ENCODE peak calls at places on chromosomes 1 and 21, in eight cellular contexts. One of them, this sample, is unnamed.

GRCh38 chr1:110214454-110215404 is 4.6 kb downstream of the KCNC4 start:
- DNase-seq in BE2C: peak; percentile 53
- DNase-seq in neuronal stem cell: no peak
- DNase-seq in SJSA1: no peak
- DNase-seq in tibial nerve: no peak
- DNase-seq in PC-9: peak; percentile 85
- DNase-seq in effector memory CD4-positive, alpha-beta T cell: no peak
- DNase-seq in sigmoid colon: no peak
- DNase-seq in this sample: no peak

GRCh38 chr1:12169442-12170135 is 2.8 kb downstream of the TNFRSF1B start:
- DNase-seq in BE2C: no peak
- DNase-seq in neuronal stem cell: no peak
- DNase-seq in SJSA1: no peak
- DNase-seq in tibial nerve: no peak
- DNase-seq in PC-9: no peak
- DNase-seq in effector memory CD4-positive, alpha-beta T cell: no peak
- DNase-seq in sigmoid colon: no peak
- DNase-seq in this sample: no peak

GRCh38 chr1:110667766-110668165 is 7.0 kb downstream of the KCNA3 start:
- DNase-seq in BE2C: no peak
- DNase-seq in neuronal stem cell: no peak
- DNase-seq in SJSA1: no peak
- DNase-seq in tibial nerve: no peak
- DNase-seq in PC-9: no peak
- DNase-seq in effector memory CD4-positive, alpha-beta T cell: no peak
- DNase-seq in sigmoid colon: no peak
- DNase-seq in this sample: no peak

GRCh38 chr21:25909341-25909740 is 174.6 kb downstream of the GABPA start:
- DNase-seq in BE2C: no peak
- DNase-seq in neuronal stem cell: no peak
- DNase-seq in SJSA1: no peak
- DNase-seq in tibial nerve: no peak
- DNase-seq in PC-9: no peak
- DNase-seq in effector memory CD4-positive, alpha-beta T cell: no peak
- DNase-seq in sigmoid colon: no peak
- DNase-seq in this sample: no peak

GRCh38 chr1:22447581-22448215 is 4.0 kb upstream of the ZBTB40 start:
- DNase-seq in BE2C: peak; percentile 14
- DNase-seq in neuronal stem cell: no peak
- DNase-seq in SJSA1: no peak
- DNase-seq in tibial nerve: no peak
- DNase-seq in PC-9: no peak
- DNase-seq in effector memory CD4-positive, alpha-beta T cell: no peak
- DNase-seq in sigmoid colon: no peak
- DNase-seq in this sample: no peak

GRCh38 chr1:32413507-32414185 is 19.4 kb upstream of the BSDC1 start:
- DNase-seq in BE2C: peak; percentile 71
- DNase-seq in neuronal stem cell: peak; percentile 30
- DNase-seq in SJSA1: peak; percentile 72
- DNase-seq in tibial nerve: peak; percentile 80
- DNase-seq in PC-9: peak; percentile 63
- DNase-seq in effector memory CD4-positive, alpha-beta T cell: peak; percentile 51
- DNase-seq in sigmoid colon: peak; percentile 74
- DNase-seq in this sample: no peak

GRCh38 chr1:111199881-111200801 is at the start of gene DENND2D:
- DNase-seq in BE2C: no peak
- DNase-seq in neuronal stem cell: no peak
- DNase-seq in SJSA1: no peak
- DNase-seq in tibial nerve: peak; percentile 81
- DNase-seq in PC-9: peak; percentile 73
- DNase-seq in effector memory CD4-positive, alpha-beta T cell: no peak
- DNase-seq in sigmoid colon: peak; percentile 74
- DNase-seq in this sample: peak; percentile 65

GRCh38 chr1:47409311-47410085 is 6.6 kb upstream of the FOXE3 start:
- DNase-seq in BE2C: no peak
- DNase-seq in neuronal stem cell: no peak
- DNase-seq in SJSA1: peak; percentile 98
- DNase-seq in tibial nerve: no peak
- DNase-seq in PC-9: peak; percentile 42
- DNase-seq in effector memory CD4-positive, alpha-beta T cell: no peak
- DNase-seq in sigmoid colon: no peak
- DNase-seq in this sample: peak; percentile 19

GRCh38 chr1:17089496-17089895 is 29.8 kb downstream of the PADI2 start:
- DNase-seq in BE2C: no peak
- DNase-seq in neuronal stem cell: no peak
- DNase-seq in SJSA1: no peak
- DNase-seq in tibial nerve: peak; percentile 12
- DNase-seq in PC-9: no peak
- DNase-seq in effector memory CD4-positive, alpha-beta T cell: no peak
- DNase-seq in sigmoid colon: no peak
- DNase-seq in this sample: no peak

GRCh38 chr1:29282924-29283803 is 46.8 kb downstream of the PTPRU start:
- DNase-seq in BE2C: peak; percentile 81
- DNase-seq in neuronal stem cell: peak; percentile 96
- DNase-seq in SJSA1: no peak
- DNase-seq in tibial nerve: peak; percentile 48
- DNase-seq in PC-9: peak; percentile 41
- DNase-seq in effector memory CD4-positive, alpha-beta T cell: no peak
- DNase-seq in sigmoid colon: peak; percentile 65
- DNase-seq in this sample: peak; percentile 62

GRCh38 chr1:2628191-2628932 is 4.5 kb downstream of the MMEL1 start:
- DNase-seq in BE2C: no peak
- DNase-seq in neuronal stem cell: no peak
- DNase-seq in SJSA1: no peak
- DNase-seq in tibial nerve: no peak
- DNase-seq in PC-9: no peak
- DNase-seq in effector memory CD4-positive, alpha-beta T cell: no peak
- DNase-seq in sigmoid colon: no peak
- DNase-seq in this sample: no peak

GRCh38 chr1:159949123-159949522 is 3.7 kb upstream of the IGSF9 start:
- DNase-seq in BE2C: no peak
- DNase-seq in neuronal stem cell: no peak
- DNase-seq in SJSA1: no peak
- DNase-seq in tibial nerve: no peak
- DNase-seq in PC-9: no peak
- DNase-seq in effector memory CD4-positive, alpha-beta T cell: no peak
- DNase-seq in sigmoid colon: no peak
- DNase-seq in this sample: no peak

GRCh38 chr1:239976130-239976968 is 115.3 kb upstream of the FMN2 start:
- DNase-seq in BE2C: peak; percentile 68
- DNase-seq in neuronal stem cell: peak; percentile 59
- DNase-seq in SJSA1: no peak
- DNase-seq in tibial nerve: peak; percentile 46
- DNase-seq in PC-9: peak; percentile 44
- DNase-seq in effector memory CD4-positive, alpha-beta T cell: no peak
- DNase-seq in sigmoid colon: no peak
- DNase-seq in this sample: no peak

GRCh38 chr1:200035956-200036615 is 8.6 kb downstream of the NR5A2 start:
- DNase-seq in BE2C: no peak
- DNase-seq in neuronal stem cell: peak; percentile 12
- DNase-seq in SJSA1: no peak
- DNase-seq in tibial nerve: no peak
- DNase-seq in PC-9: no peak
- DNase-seq in effector memory CD4-positive, alpha-beta T cell: no peak
- DNase-seq in sigmoid colon: no peak
- DNase-seq in this sample: no peak

GRCh38 chr1:108199231-108199657 is 899 bp downstream of the SLC25A24 start:
- DNase-seq in BE2C: no peak
- DNase-seq in neuronal stem cell: peak; percentile 3
- DNase-seq in SJSA1: peak; percentile 56
- DNase-seq in tibial nerve: no peak
- DNase-seq in PC-9: peak; percentile 95
- DNase-seq in effector memory CD4-positive, alpha-beta T cell: no peak
- DNase-seq in sigmoid colon: no peak
- DNase-seq in this sample: no peak

GRCh38 chr1:981955-982558 is at the start of gene PERM1:
- DNase-seq in BE2C: no peak
- DNase-seq in neuronal stem cell: no peak
- DNase-seq in SJSA1: no peak
- DNase-seq in tibial nerve: no peak
- DNase-seq in PC-9: no peak
- DNase-seq in effector memory CD4-positive, alpha-beta T cell: no peak
- DNase-seq in sigmoid colon: no peak
- DNase-seq in this sample: peak; percentile 70

GRCh38 chr1:229231754-229232119 is 39.2 kb upstream of the RAB4A start:
- DNase-seq in BE2C: no peak
- DNase-seq in neuronal stem cell: no peak
- DNase-seq in SJSA1: no peak
- DNase-seq in tibial nerve: no peak
- DNase-seq in PC-9: no peak
- DNase-seq in effector memory CD4-positive, alpha-beta T cell: no peak
- DNase-seq in sigmoid colon: no peak
- DNase-seq in this sample: no peak

GRCh38 chr1:229237320-229237719 is 33.6 kb upstream of the RAB4A start:
- DNase-seq in BE2C: no peak
- DNase-seq in neuronal stem cell: no peak
- DNase-seq in SJSA1: no peak
- DNase-seq in tibial nerve: no peak
- DNase-seq in PC-9: no peak
- DNase-seq in effector memory CD4-positive, alpha-beta T cell: no peak
- DNase-seq in sigmoid colon: no peak
- DNase-seq in this sample: no peak

GRCh38 chr1:229230893-229231753 is 39.8 kb upstream of the RAB4A start:
- DNase-seq in BE2C: no peak
- DNase-seq in neuronal stem cell: no peak
- DNase-seq in SJSA1: no peak
- DNase-seq in tibial nerve: no peak
- DNase-seq in PC-9: peak; percentile 76
- DNase-seq in effector memory CD4-positive, alpha-beta T cell: no peak
- DNase-seq in sigmoid colon: peak; percentile 61
- DNase-seq in this sample: no peak

GRCh38 chr1:229238231-229238630 is 32.7 kb upstream of the RAB4A start:
- DNase-seq in BE2C: no peak
- DNase-seq in neuronal stem cell: no peak
- DNase-seq in SJSA1: no peak
- DNase-seq in tibial nerve: no peak
- DNase-seq in PC-9: no peak
- DNase-seq in effector memory CD4-positive, alpha-beta T cell: no peak
- DNase-seq in sigmoid colon: no peak
- DNase-seq in this sample: no peak

DNA sequence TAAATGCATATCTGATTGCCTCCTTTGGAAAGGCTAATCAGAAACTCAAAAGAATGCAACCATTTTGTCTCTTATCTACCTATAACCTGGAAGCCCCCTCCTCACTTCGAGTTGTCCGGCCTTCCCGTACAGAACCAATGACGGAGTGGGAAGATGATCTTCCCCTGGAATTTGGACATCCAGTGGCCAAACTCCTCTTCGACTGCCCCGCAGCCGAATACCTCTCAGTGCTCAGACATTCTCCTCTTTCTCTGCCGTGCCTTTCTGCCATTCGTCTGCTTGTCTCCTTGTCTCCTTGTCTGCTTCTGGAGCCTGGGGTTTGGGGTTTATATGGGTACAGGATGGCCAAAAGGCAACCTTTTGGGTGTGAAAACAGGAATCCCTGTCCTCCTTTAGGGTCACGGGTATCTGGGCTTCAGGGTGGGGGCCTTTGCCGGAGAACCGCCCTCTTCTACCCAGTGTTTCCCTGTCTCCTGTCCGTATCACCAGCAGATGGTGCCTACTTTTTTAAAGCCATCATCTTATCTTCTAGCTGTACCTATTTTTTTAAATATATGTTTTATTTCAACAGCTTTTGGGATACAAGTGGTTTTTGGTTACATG is 35.9 kb upstream of the RAB4A start:
- DNase-seq in BE2C: no peak
- DNase-seq in neuronal stem cell: no peak
- DNase-seq in SJSA1: no peak
- DNase-seq in tibial nerve: no peak
- DNase-seq in PC-9: no peak
- DNase-seq in effector memory CD4-positive, alpha-beta T cell: no peak
- DNase-seq in sigmoid colon: no peak
- DNase-seq in this sample: no peak
- H3K4me1 ChIP-seq in BE2C: no peaks in the 10 kb centered on the region
- H3K4me1 ChIP-seq in neuronal stem cell: peaks cover 5% of the 10 kb centered on the region
- H3K4me1 ChIP-seq in SJSA1: peaks cover 14% of the 10 kb centered on the region
- H3K4me1 ChIP-seq in tibial nerve: peaks cover 23% of the 10 kb centered on the region
- H3K4me1 ChIP-seq in PC-9: peaks cover 23% of the 10 kb centered on the region
- H3K4me1 ChIP-seq in effector memory CD4-positive, alpha-beta T cell: no peaks in the 10 kb centered on the region
- H3K4me1 ChIP-seq in sigmoid colon: peaks cover 14% of the 10 kb centered on the region
- H3K4me1 ChIP-seq in this sample: peaks cover 2% of the 10 kb centered on the region

GRCh38 chr1:19356266-19356665 is 44.1 kb downstream of the SLC66A1 start:
- DNase-seq in BE2C: no peak
- DNase-seq in neuronal stem cell: no peak
- DNase-seq in SJSA1: no peak
- DNase-seq in tibial nerve: no peak
- DNase-seq in PC-9: no peak
- DNase-seq in effector memory CD4-positive, alpha-beta T cell: no peak
- DNase-seq in sigmoid colon: no peak
- DNase-seq in this sample: no peak
- H3K4me1 ChIP-seq in BE2C: no peaks in the 10 kb centered on the region
- H3K4me1 ChIP-seq in neuronal stem cell: peaks cover 2% of the 10 kb centered on the region
- H3K4me1 ChIP-seq in SJSA1: peaks cover 3% of the 10 kb centered on the region
- H3K4me1 ChIP-seq in tibial nerve: no peaks in the 10 kb centered on the region
- H3K4me1 ChIP-seq in PC-9: no peaks in the 10 kb centered on the region
- H3K4me1 ChIP-seq in effector memory CD4-positive, alpha-beta T cell: peaks cover 6% of the 10 kb centered on the region
- H3K4me1 ChIP-seq in sigmoid colon: peaks cover 46% of the 10 kb centered on the region
- H3K4me1 ChIP-seq in this sample: no peaks in the 10 kb centered on the region

GRCh38 chr1:26856181-26856580 is 6.8 kb upstream of the SFN start:
- DNase-seq in BE2C: no peak
- DNase-seq in neuronal stem cell: no peak
- DNase-seq in SJSA1: no peak
- DNase-seq in tibial nerve: no peak
- DNase-seq in PC-9: no peak
- DNase-seq in effector memory CD4-positive, alpha-beta T cell: no peak
- DNase-seq in sigmoid colon: peak; percentile 17
- DNase-seq in this sample: no peak
- H3K4me1 ChIP-seq in BE2C: no peaks in the 10 kb centered on the region
- H3K4me1 ChIP-seq in neuronal stem cell: peaks cover 6% of the 10 kb centered on the region
- H3K4me1 ChIP-seq in SJSA1: no peaks in the 10 kb centered on the region
- H3K4me1 ChIP-seq in tibial nerve: no peaks in the 10 kb centered on the region
- H3K4me1 ChIP-seq in PC-9: peaks cover 73% of the 10 kb centered on the region
- H3K4me1 ChIP-seq in effector memory CD4-positive, alpha-beta T cell: no peaks in the 10 kb centered on the region
- H3K4me1 ChIP-seq in sigmoid colon: peaks cover 4% of the 10 kb centered on the region
- H3K4me1 ChIP-seq in this sample: no peaks in the 10 kb centered on the region

GRCh38 chr21:37532868-37533780 is 166.6 kb downstream of the DYRK1A start:
- DNase-seq in BE2C: peak; percentile 38
- DNase-seq in neuronal stem cell: no peak
- DNase-seq in SJSA1: no peak
- DNase-seq in tibial nerve: no peak
- DNase-seq in PC-9: peak; percentile 82
- DNase-seq in effector memory CD4-positive, alpha-beta T cell: peak; percentile 10
- DNase-seq in sigmoid colon: no peak
- DNase-seq in this sample: peak; percentile 71

GRCh38 chr21:37534431-37534830 is 167.9 kb downstream of the DYRK1A start:
- DNase-seq in BE2C: no peak
- DNase-seq in neuronal stem cell: no peak
- DNase-seq in SJSA1: no peak
- DNase-seq in tibial nerve: no peak
- DNase-seq in PC-9: no peak
- DNase-seq in effector memory CD4-positive, alpha-beta T cell: no peak
- DNase-seq in sigmoid colon: no peak
- DNase-seq in this sample: no peak

GRCh38 chr21:37536616-37537278 is 170.2 kb downstream of the DYRK1A start:
- DNase-seq in BE2C: no peak
- DNase-seq in neuronal stem cell: no peak
- DNase-seq in SJSA1: no peak
- DNase-seq in tibial nerve: no peak
- DNase-seq in PC-9: no peak
- DNase-seq in effector memory CD4-positive, alpha-beta T cell: no peak
- DNase-seq in sigmoid colon: peak; percentile 8
- DNase-seq in this sample: no peak

GRCh38 chr21:37535672-37536071 is 169.1 kb downstream of the DYRK1A start:
- DNase-seq in BE2C: no peak
- DNase-seq in neuronal stem cell: no peak
- DNase-seq in SJSA1: no peak
- DNase-seq in tibial nerve: no peak
- DNase-seq in PC-9: no peak
- DNase-seq in effector memory CD4-positive, alpha-beta T cell: no peak
- DNase-seq in sigmoid colon: no peak
- DNase-seq in this sample: no peak

GRCh38 chr21:37535130-37535529 is 168.6 kb downstream of the DYRK1A start:
- DNase-seq in BE2C: no peak
- DNase-seq in neuronal stem cell: no peak
- DNase-seq in SJSA1: no peak
- DNase-seq in tibial nerve: no peak
- DNase-seq in PC-9: no peak
- DNase-seq in effector memory CD4-positive, alpha-beta T cell: no peak
- DNase-seq in sigmoid colon: no peak
- DNase-seq in this sample: no peak
- H3K4me1 ChIP-seq in BE2C: no peaks in the 10 kb centered on the region
- H3K4me1 ChIP-seq in neuronal stem cell: no peaks in the 10 kb centered on the region
- H3K4me1 ChIP-seq in SJSA1: peaks cover 3% of the 10 kb centered on the region
- H3K4me1 ChIP-seq in tibial nerve: peaks cover 16% of the 10 kb centered on the region
- H3K4me1 ChIP-seq in PC-9: peaks cover 19% of the 10 kb centered on the region
- H3K4me1 ChIP-seq in effector memory CD4-positive, alpha-beta T cell: no peaks in the 10 kb centered on the region
- H3K4me1 ChIP-seq in sigmoid colon: peaks cover 8% of the 10 kb centered on the region
- H3K4me1 ChIP-seq in this sample: peaks cover 3% of the 10 kb centered on the region

This sample was measured in right cardiac atrium.